ENCODE peak calls at places on chromosomes 13 and 19, in five cellular contexts. X is stimulated activated CD4-positive, alpha-beta T cell treated with anti-CD3 and anti-CD28 coated beads, Interleukin-1b, Interleukin-23, amount 100 ng/mL, for 48 hours; B is IMR-90; G is Calu3; P is endothelial cell. V is an unnamed sample.

GRCh38 chr13:30864352-30865130 is 41.5 kb upstream of the MEDAG start:
- DNase-seq in X (no peak), B (peak), G (no peak), P (no peak), V (peak)

GRCh38 chr13:74839656-74840055 is 642.3 kb downstream of the TBC1D4 start:
- DNase-seq in X (no peak), B (peak), G (no peak), P (no peak), V (no peak)

GRCh38 chr13:45215392-45216077 is 14.7 kb upstream of the KCTD4 start:
- DNase-seq in X (no peak), B (no peak), G (no peak), P (no peak), V (no peak)

GRCh38 chr19:47760632-47760999 is 15.3 kb downstream of the NOP53 start:
- DNase-seq in X (no peak), B (no peak), G (no peak), P (no peak), V (no peak)

GRCh38 chr19:56333506-56333905 is 18.9 kb upstream of the ZSCAN5A start:
- DNase-seq in X (peak), B (peak), G (peak), P (peak), V (peak)

GRCh38 chr13:23731709-23732108 is 157.5 kb downstream of the MIPEP start:
- DNase-seq in X (no peak), B (no peak), G (no peak), P (no peak), V (no peak)

GRCh38 chr13:49622174-49622946 is 5.9 kb upstream of the ARL11 start:
- DNase-seq in X (no peak), B (no peak), G (no peak), P (no peak), V (no peak)

GRCh38 chr13:36131931-36132297 is 732 bp upstream of the DCLK1 start:
- DNase-seq in X (no peak), B (no peak), G (no peak), P (no peak), V (no peak)

GRCh38 chr19:18418034-18418724 is 1.0 kb upstream of the SSBP4 start:
- DNase-seq in X (no peak), B (no peak), G (no peak), P (no peak), V (no peak)

GRCh38 chr13:40377783-40378182 is 288.7 kb downstream of the FOXO1 start:
- DNase-seq in X (peak), B (no peak), G (peak), P (no peak), V (peak)

GRCh38 chr13:77698211-77699058 is 948 bp downstream of the SLAIN1 start:
- DNase-seq in X (peak), B (no peak), G (peak), P (peak), V (peak)